ENCODE peak calls at places on chromosomes 5 and 9, in eight cellular contexts. B is iris pigment epithelial cell; W is SW 1271; R is retinal pigment epithelial cell; Y is posterior cingulate gyrus; M is activated gamma-delta T cell treated with anti-CD3 and anti-CD28 coated beads, Interleukin-2, amount 50 U/mL, for 16 hours; Q is stimulated activated CD4-positive, alpha-beta T cell treated with anti-CD3 and anti-CD28 coated beads, TNF-alpha, amount 100 ng/mL, for 1 hour; N is cardiac septum. P is an unnamed sample.

GRCh38 chr9:126962336-126962735 is 47.8 kb downstream of the RALGPS1 start:
- DNase-seq in B (no peak), W (no peak), R (peak; percentile 70), Y (no peak), M (no peak), Q (no peak), N (no peak), P (no peak)

GRCh38 chr5:72452515-72453259 is 54.5 kb downstream of the ZNF366 start:
- DNase-seq in B (peak; percentile 73), W (peak; percentile 42), R (no peak), Y (no peak), M (no peak), Q (no peak), N (peak; percentile 81), P (peak; percentile 90)

GRCh38 chr5:139417214-139417613 is 13.3 kb upstream of the SPATA24 start:
- DNase-seq in B (no peak), W (no peak), R (no peak), Y (no peak), M (no peak), Q (no peak), N (no peak), P (peak; percentile 77)

GRCh38 chr9:71820516-71820915 is 52.2 kb upstream of the CEMIP2 start:
- DNase-seq in B (no peak), W (no peak), R (no peak), Y (no peak), M (no peak), Q (no peak), N (no peak), P (no peak)

GRCh38 chr9:136048560-136049411 is 46.3 kb downstream of the NACC2 start:
- DNase-seq in B (no peak), W (no peak), R (no peak), Y (no peak), M (no peak), Q (no peak), N (no peak), P (no peak)

GRCh38 chr5:135534609-135535419 is 950 bp downstream of the NEUROG1 start:
- DNase-seq in B (no peak), W (no peak), R (no peak), Y (no peak), M (no peak), Q (no peak), N (no peak), P (no peak)

GRCh38 chr5:164688437-164688836 is 1183.0 kb downstream of the MAT2B start:
- DNase-seq in B (no peak), W (no peak), R (no peak), Y (no peak), M (no peak), Q (no peak), N (no peak), P (no peak)

GRCh38 chr5:158895573-158895972 is 204.1 kb downstream of the EBF1 start:
- DNase-seq in B (no peak), W (no peak), R (no peak), Y (no peak), M (no peak), Q (no peak), N (no peak), P (no peak)

GRCh38 chr5:78361226-78361993 is 993 bp downstream of the SCAMP1 start:
- DNase-seq in B (peak; percentile 64), W (peak; percentile 54), R (peak; percentile 62), Y (no peak), M (no peak), Q (no peak), N (no peak), P (no peak)

GRCh38 chr9:108444400-108445358 is 411.1 kb downstream of the ACTL7B start:
- DNase-seq in B (peak; percentile 95), W (peak; percentile 97), R (peak; percentile 35), Y (no peak), M (no peak), Q (no peak), N (no peak), P (peak; percentile 75)

P was measured in coronary artery.